ENCODE peak calls at places on chromosomes 6 and 20, in eight cellular contexts. S, G, J, E, T, A, O and V are unnamed samples. For H3K4me1, the result is how much of the 10 kb centered on the place peaks cover.

GRCh38 chr6:45185403-45186251 is 142.5 kb upstream of the RUNX2 start:
- ATAC-seq in S (no peak), O (no peak), J (no peak), E (peak), A (peak), T (no peak), G (peak), V (no peak)

GRCh38 chr20:17650301-17650761 is 31.7 kb downstream of the RRBP1 start:
- ATAC-seq in G (no peak), A (no peak), O (no peak), S (no peak), E (no peak), J (no peak), T (no peak), V (no peak)

GRCh38 chr6:22877946-22878705 is 308.8 kb downstream of the HDGFL1 start:
- ATAC-seq in J (no peak), E (no peak), T (no peak), S (no peak), G (no peak), O (no peak), A (peak), V (no peak)

GRCh38 chr6:148999501-148999900 is 252.7 kb downstream of the UST start:
- ATAC-seq in A (no peak), G (no peak), O (no peak), T (no peak), J (no peak), E (no peak), S (no peak), V (no peak)

GRCh38 chr6:20969551-20969950 is 435.3 kb downstream of the CDKAL1 start:
- ATAC-seq in S (no peak), A (no peak), T (no peak), E (no peak), O (no peak), J (no peak), G (no peak), V (no peak)

GRCh38 chr6:102815207-102815606 is 1421.7 kb downstream of the GRIK2 start:
- ATAC-seq in G (no peak), T (no peak), O (no peak), E (no peak), S (no peak), A (no peak), J (no peak), V (no peak)

GRCh38 chr6:35140991-35141720 is at the start of gene TCP11:
- ATAC-seq in O (peak), G (peak), S (no peak), A (peak), E (peak), J (peak), T (no peak), V (peak)

GRCh38 chr20:46994341-46994740 is 99.7 kb downstream of the EYA2 start:
- ATAC-seq in E (peak), G (no peak), T (no peak), S (no peak), J (no peak), A (no peak), O (no peak), V (no peak)

GRCh38 chr6:18335948-18336347 is 51.2 kb upstream of the RNF144B start:
- ATAC-seq in S (no peak), T (no peak), J (no peak), O (no peak), A (no peak), G (no peak), E (no peak), V (no peak)

GRCh38 chr6:165686966-165687365 is 23.9 kb upstream of the PDE10A start:
- ATAC-seq in J (no peak), G (no peak), T (no peak), O (no peak), S (no peak), E (no peak), A (no peak), V (no peak)

GRCh38 chr6:97240222-97240621 is 42.8 kb downstream of the MMS22L start:
- ATAC-seq in S (no peak), E (no peak), J (no peak), T (peak), O (no peak), G (no peak), A (no peak), V (no peak)

GRCh38 chr6:114989279-114989964 is 646.6 kb upstream of the HS3ST5 start:
- ATAC-seq in A (no peak), J (no peak), T (no peak), O (no peak), E (peak), S (no peak), G (no peak), V (no peak)

GRCh38 chr20:23141016-23141415 is 54.9 kb upstream of the CD93 start:
- ATAC-seq in G (no peak), O (no peak), A (no peak), T (no peak), S (no peak), J (no peak), E (no peak), V (peak)
- H3K4me1 ChIP-seq in G (half or more), O (under half), A (under half), T (half or more), S (under half), J (under half), E (under half), V (under half)

GRCh38 chr6:7542878-7543394 is 1.5 kb downstream of the DSP start:
- ATAC-seq in E (no peak), O (peak), G (no peak), J (peak), T (peak), S (peak), A (peak), V (peak)
- H3K27ac ChIP-seq in E (no peak), O (peak), G (no peak), J (peak), T (peak), S (peak), A (no peak), V (peak)

GRCh38 chr6:87472525-87473418 is at the start of gene SLC35A1:
- ATAC-seq in J (peak), A (peak), E (peak), O (peak), T (peak), G (peak), S (peak), V (peak)
- TF ChIP-seq POLR2AphosphoS5 in J (peak), A (peak), E (peak), O (peak), T (peak), G (peak), S (peak), V (peak)

DNA sequence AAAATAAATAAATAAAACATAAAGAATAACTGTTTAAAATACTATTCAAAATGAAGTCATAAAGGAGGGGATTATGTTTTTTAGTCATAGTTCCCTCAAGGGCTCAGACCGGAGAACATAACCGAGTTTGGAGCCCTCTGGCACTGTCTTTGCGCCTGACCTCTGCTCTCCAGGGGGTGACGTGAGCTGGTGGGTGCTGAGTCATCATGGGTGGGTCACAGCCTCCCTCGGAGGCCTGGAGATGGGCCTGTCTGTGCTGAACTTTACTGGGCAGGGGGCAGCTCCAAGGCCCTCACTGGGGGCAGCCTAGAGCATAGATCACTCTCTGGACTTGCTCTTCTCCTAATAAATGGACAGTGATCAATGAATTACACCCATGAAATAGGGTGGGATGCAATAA is 3.1 kb upstream of the MAVS start:
- ATAC-seq in S (no peak), T (peak), G (peak), J (no peak), A (no peak), E (no peak), O (no peak), V (no peak)
- H3K4me1 ChIP-seq in S (under half), T (half or more), G (under half), J (under half), A (under half), E (under half), O (under half), V (under half)

GRCh38 chr6:161233986-161234620 is 39.8 kb downstream of the AGPAT4 start:
- ATAC-seq in A (peak), J (no peak), G (no peak), E (no peak), S (peak), O (no peak), T (peak), V (peak)
- H3K27ac ChIP-seq in A (peak), J (no peak), G (no peak), E (no peak), S (no peak), O (no peak), T (no peak), V (peak)

GRCh38 chr20:325889-326644 is 715 bp downstream of the SOX12 start:
- ATAC-seq in G (peak), A (no peak), E (peak), J (no peak), T (no peak), O (no peak), S (peak), V (peak)
- TF ChIP-seq POLR2AphosphoS5 in G (no peak), A (no peak), E (no peak), J (no peak), T (no peak), O (no peak), S (peak), V (no peak)

GRCh38 chr20:9088556-9088955 is 19.7 kb downstream of the PLCB4 start:
- ATAC-seq in A (no peak), T (no peak), O (no peak), S (no peak), E (no peak), G (no peak), J (no peak), V (no peak)

GRCh38 chr20:9087531-9088217 is 18.8 kb downstream of the PLCB4 start:
- ATAC-seq in A (no peak), S (no peak), J (no peak), O (no peak), G (no peak), T (no peak), E (no peak), V (no peak)

GRCh38 chr20:9099372-9099771 is 30.5 kb downstream of the PLCB4 start:
- ATAC-seq in S (no peak), J (no peak), T (no peak), G (no peak), E (no peak), A (no peak), O (no peak), V (no peak)

GRCh38 chr20:9092101-9092500 is 23.2 kb downstream of the PLCB4 start:
- ATAC-seq in A (no peak), G (no peak), O (no peak), E (no peak), J (no peak), T (no peak), S (no peak), V (no peak)

DNA sequence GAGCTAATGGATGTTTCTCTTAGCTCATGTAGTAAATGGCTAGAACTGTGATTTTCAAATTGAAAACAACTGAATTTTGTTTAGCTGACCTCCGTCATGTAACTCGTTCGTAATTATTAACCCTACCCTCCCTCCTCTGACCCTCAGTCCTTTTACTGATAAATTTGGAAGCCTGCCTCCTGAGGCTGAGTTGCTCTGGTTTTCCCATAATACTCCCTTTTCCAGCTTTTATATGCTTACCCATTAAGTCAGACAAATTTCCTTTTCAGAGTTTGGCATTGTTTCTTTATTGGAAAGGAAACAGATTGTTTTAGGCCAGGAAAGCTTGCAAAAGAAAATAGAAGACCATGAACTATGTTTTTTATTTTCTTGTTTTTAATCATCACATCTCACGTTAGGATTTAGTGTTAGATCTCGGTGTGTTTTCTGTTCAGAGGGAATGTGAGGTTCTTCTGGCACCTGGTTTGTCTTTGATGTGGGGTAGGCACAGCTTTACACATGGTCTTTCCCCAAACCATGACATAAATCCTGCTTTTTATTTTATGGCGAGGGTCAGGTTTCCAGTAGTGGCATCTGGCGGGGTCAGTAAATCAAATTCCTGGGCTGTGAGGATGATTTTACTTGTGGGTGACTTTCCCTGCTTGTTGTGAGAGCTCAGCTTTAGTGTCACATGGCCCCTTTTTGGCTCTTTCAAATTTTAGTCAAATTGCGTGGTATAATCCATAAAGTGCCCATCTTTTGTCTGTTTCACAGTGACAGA is 24.5 kb downstream of the PLCB4 start:
- ATAC-seq in E (no peak), S (no peak), O (no peak), G (no peak), T (no peak), J (no peak), A (no peak), V (peak)
- H3K4me1 ChIP-seq in E (under half), S (under half), O (under half), G (under half), T (under half), J (under half), A (under half), V (under half)

GRCh38 chr6:46626976-46627375 is 25.6 kb downstream of the CYP39A1 start:
- ATAC-seq in A (no peak), O (no peak), J (no peak), T (no peak), G (no peak), E (peak), S (no peak), V (no peak)
- H3K27ac ChIP-seq in A (no peak), O (no peak), J (no peak), T (no peak), G (no peak), E (no peak), S (no peak), V (no peak)

DNA sequence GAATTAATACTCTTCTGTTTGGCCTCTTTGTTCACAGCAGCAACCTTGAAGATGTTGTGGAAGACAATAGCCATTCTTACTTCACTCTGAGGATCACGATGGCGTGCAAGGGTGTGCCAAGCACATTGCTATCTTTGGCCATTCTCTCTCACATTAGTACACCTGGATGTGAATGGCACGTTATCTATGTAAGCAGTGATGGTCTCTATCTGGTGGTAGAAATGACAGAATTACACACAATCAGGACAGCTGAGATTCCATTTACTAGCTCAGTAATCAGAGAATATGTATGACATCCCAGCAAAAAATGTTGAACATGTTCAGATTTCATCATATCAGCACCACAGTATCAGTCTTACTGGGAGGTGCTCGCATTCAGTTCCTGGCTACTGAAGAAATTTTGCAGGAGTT is 116.2 kb downstream of the LCA5 start:
- ATAC-seq in S (no peak), A (no peak), O (no peak), E (no peak), J (no peak), T (no peak), G (no peak), V (no peak)
- TF ChIP-seq POLR2AphosphoS5 in S (no peak), A (no peak), O (no peak), E (no peak), J (no peak), T (no peak), G (no peak), V (no peak)

GRCh38 chr6:163708459-163708858 is 293.9 kb downstream of the QKI start:
- ATAC-seq in A (no peak), O (no peak), E (peak), T (no peak), J (no peak), G (no peak), S (no peak), V (no peak)

GRCh38 chr6:163707385-163708355 is 293.2 kb downstream of the QKI start:
- ATAC-seq in O (no peak), S (no peak), J (peak), E (peak), T (no peak), G (peak), A (no peak), V (no peak)

GRCh38 chr6:163709693-163710092 is 295.2 kb downstream of the QKI start:
- ATAC-seq in E (no peak), G (no peak), O (no peak), S (no peak), A (no peak), T (no peak), J (no peak), V (no peak)

GRCh38 chr6:163710552-163710951 is 296.0 kb downstream of the QKI start:
- ATAC-seq in E (no peak), G (peak), A (no peak), S (no peak), T (no peak), O (no peak), J (no peak), V (no peak)

GRCh38 chr6:163709255-163709654 is 294.7 kb downstream of the QKI start:
- ATAC-seq in E (no peak), T (no peak), A (no peak), G (no peak), J (no peak), S (no peak), O (no peak), V (no peak)
- H3K4me1 ChIP-seq in E (half or more), T (under half), A (under half), G (under half), J (under half), S (under half), O (half or more), V (under half)